ENCODE peak calls at places on chromosomes 7 and 10, in five cellular contexts. One of them, this sample, is unnamed.

GRCh38 chr10:77685494-77685893 is 47.9 kb upstream of the KCNMA1 start:
- DNase-seq in cardiac muscle cell: no peak
- DNase-seq in epithelial cell of esophagus: no peak
- DNase-seq in WTC11: no peak
- DNase-seq in PC-3: no peak
- DNase-seq in this sample: no peak

GRCh38 chr7:129423700-129424410 is 10.4 kb upstream of the STRIP2 start:
- DNase-seq in cardiac muscle cell: no peak
- DNase-seq in epithelial cell of esophagus: peak
- DNase-seq in WTC11: no peak
- DNase-seq in PC-3: peak
- DNase-seq in this sample: no peak

GRCh38 chr7:88091988-88092675 is 127.7 kb downstream of the SRI start:
- DNase-seq in cardiac muscle cell: no peak
- DNase-seq in epithelial cell of esophagus: no peak
- DNase-seq in WTC11: no peak
- DNase-seq in PC-3: no peak
- DNase-seq in this sample: no peak

GRCh38 chr7:120802751-120803150 is 55.2 kb downstream of the TSPAN12 start:
- DNase-seq in cardiac muscle cell: no peak
- DNase-seq in epithelial cell of esophagus: no peak
- DNase-seq in WTC11: no peak
- DNase-seq in PC-3: no peak
- DNase-seq in this sample: no peak

GRCh38 chr10:77309103-77310013 is 328.2 kb downstream of the KCNMA1 start:
- DNase-seq in cardiac muscle cell: no peak
- DNase-seq in epithelial cell of esophagus: no peak
- DNase-seq in WTC11: no peak
- DNase-seq in PC-3: no peak
- DNase-seq in this sample: no peak

GRCh38 chr7:28069788-28070187 is 110.8 kb downstream of the JAZF1 start:
- DNase-seq in cardiac muscle cell: peak
- DNase-seq in epithelial cell of esophagus: no peak
- DNase-seq in WTC11: no peak
- DNase-seq in PC-3: no peak
- DNase-seq in this sample: no peak

GRCh38 chr10:65675236-65675635 is 1250.6 kb upstream of the LRRTM3 start:
- DNase-seq in cardiac muscle cell: no peak
- DNase-seq in epithelial cell of esophagus: no peak
- DNase-seq in WTC11: no peak
- DNase-seq in PC-3: no peak
- DNase-seq in this sample: no peak

GRCh38 chr10:96998329-96998888 is 166.3 kb downstream of the LCOR start:
- DNase-seq in cardiac muscle cell: peak
- DNase-seq in epithelial cell of esophagus: peak
- DNase-seq in WTC11: no peak
- DNase-seq in PC-3: peak
- DNase-seq in this sample: no peak

GRCh38 chr7:14303536-14303935 is 314.1 kb upstream of the ETV1 start:
- DNase-seq in cardiac muscle cell: no peak
- DNase-seq in epithelial cell of esophagus: peak
- DNase-seq in WTC11: no peak
- DNase-seq in PC-3: peak
- DNase-seq in this sample: no peak

GRCh38 chr7:14309432-14309831 is 320.0 kb upstream of the ETV1 start:
- DNase-seq in cardiac muscle cell: no peak
- DNase-seq in epithelial cell of esophagus: no peak
- DNase-seq in WTC11: no peak
- DNase-seq in PC-3: no peak
- DNase-seq in this sample: no peak

DNA sequence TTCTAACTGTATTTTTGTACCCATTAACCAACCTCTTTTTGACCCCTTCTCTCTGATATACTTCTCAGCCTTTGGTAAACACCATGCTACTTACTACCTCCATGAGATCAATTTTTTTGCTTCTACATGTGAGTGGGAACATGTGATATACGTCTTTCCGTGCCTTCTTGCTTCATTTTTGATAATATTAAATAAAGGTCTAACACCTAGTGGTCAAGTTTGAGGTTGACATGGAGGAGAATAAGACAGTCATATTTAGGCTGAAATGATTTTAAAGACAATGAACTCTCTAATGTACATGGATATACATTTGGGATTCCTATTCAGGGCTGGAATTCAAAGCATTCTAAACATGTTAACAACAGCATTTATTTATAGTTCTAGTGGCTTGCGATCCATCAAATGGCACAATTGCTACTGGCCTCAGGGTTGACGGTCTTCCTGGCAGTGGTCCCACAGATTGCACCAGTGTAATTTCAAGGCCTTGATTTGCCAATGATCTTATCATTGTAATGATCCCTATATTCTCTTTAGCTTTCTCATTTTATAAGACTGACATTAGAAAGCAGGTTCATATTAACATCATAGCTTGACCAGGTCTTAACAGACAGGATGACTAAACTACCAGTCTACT is 315.9 kb upstream of the ETV1 start:
- DNase-seq in cardiac muscle cell: peak
- DNase-seq in epithelial cell of esophagus: no peak
- DNase-seq in WTC11: no peak
- DNase-seq in PC-3: no peak
- DNase-seq in this sample: no peak
- TF ChIP-seq CTCF in cardiac muscle cell: no peak
- TF ChIP-seq CTCF in epithelial cell of esophagus: no peak
- TF ChIP-seq CTCF in WTC11: no peak
- TF ChIP-seq CTCF in PC-3: peak
- TF ChIP-seq CTCF in this sample: no peak

GRCh38 chr10:131119626-131120355 is 191.7 kb downstream of the TCERG1L start:
- DNase-seq in cardiac muscle cell: no peak
- DNase-seq in epithelial cell of esophagus: no peak
- DNase-seq in WTC11: no peak
- DNase-seq in PC-3: no peak
- DNase-seq in this sample: no peak
- TF ChIP-seq CTCF in cardiac muscle cell: no peak
- TF ChIP-seq CTCF in epithelial cell of esophagus: no peak
- TF ChIP-seq CTCF in WTC11: no peak
- TF ChIP-seq CTCF in PC-3: no peak
- TF ChIP-seq CTCF in this sample: no peak

DNA sequence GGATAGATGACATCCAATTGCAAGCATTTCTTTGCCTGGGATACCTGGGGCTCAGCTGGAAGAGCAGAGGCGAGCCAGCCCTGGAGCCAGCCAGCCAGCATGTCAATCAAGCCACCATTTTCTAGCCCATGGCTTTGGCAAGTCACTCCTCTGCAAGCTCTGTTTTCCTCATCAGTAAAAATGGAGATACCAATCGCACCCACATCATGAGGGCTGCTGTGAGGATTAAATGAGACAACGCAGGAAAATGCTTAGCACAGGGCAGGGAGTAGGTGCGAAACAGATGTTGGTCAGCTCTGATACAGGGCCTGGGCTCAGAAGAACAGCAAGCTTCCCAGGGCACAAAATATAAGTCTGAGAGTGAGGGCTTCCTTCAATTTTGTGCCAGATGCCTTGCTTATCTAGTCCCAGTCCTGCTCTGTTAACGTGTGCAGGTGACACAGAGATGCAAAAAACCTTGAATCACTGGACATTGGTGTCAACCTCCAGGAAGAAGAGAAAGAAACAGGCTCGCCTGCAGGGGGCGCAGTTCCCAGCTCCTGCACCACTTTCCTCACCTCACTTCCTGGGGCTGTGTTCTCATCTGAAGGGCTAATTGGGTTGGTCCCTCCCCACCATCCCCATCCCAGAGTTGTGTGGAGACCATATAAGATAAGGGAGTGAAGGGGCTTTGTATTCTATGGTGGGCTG is 72.8 kb upstream of the CACUL1 start:
- DNase-seq in cardiac muscle cell: no peak
- DNase-seq in epithelial cell of esophagus: no peak
- DNase-seq in WTC11: no peak
- DNase-seq in PC-3: no peak
- DNase-seq in this sample: no peak
- TF ChIP-seq CTCF in cardiac muscle cell: peak
- TF ChIP-seq CTCF in epithelial cell of esophagus: peak
- TF ChIP-seq CTCF in WTC11: peak
- TF ChIP-seq CTCF in PC-3: peak
- TF ChIP-seq CTCF in this sample: no peak

GRCh38 chr10:74518076-74518475 is 308.3 kb upstream of the KAT6B start:
- DNase-seq in cardiac muscle cell: no peak
- DNase-seq in epithelial cell of esophagus: no peak
- DNase-seq in WTC11: no peak
- DNase-seq in PC-3: no peak
- DNase-seq in this sample: no peak

GRCh38 chr10:74511051-74511450 is 315.3 kb upstream of the KAT6B start:
- DNase-seq in cardiac muscle cell: no peak
- DNase-seq in epithelial cell of esophagus: no peak
- DNase-seq in WTC11: no peak
- DNase-seq in PC-3: no peak
- DNase-seq in this sample: no peak

GRCh38 chr10:74510594-74510993 is 315.8 kb upstream of the KAT6B start:
- DNase-seq in cardiac muscle cell: no peak
- DNase-seq in epithelial cell of esophagus: no peak
- DNase-seq in WTC11: no peak
- DNase-seq in PC-3: no peak
- DNase-seq in this sample: no peak

DNA sequence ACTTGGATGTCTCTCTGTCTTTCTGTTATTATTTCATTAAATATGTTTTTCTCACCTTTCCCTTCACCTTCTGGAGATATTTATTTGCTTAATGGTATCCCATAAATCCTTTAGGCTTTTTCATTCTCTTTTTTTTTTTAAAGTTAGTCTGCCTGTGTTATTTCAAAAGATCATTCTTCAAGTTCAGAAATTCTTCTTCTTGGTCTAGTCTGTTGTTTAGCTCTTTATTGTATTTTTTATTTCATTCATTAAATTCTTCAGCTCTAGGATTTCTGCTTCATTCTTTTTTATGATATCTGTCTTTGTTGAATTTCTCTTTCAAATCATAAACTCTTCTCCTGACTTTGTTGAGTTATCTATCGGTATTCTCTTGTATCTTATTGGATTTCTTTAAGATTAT is 312.1 kb upstream of the KAT6B start:
- DNase-seq in cardiac muscle cell: no peak
- DNase-seq in epithelial cell of esophagus: no peak
- DNase-seq in WTC11: no peak
- DNase-seq in PC-3: no peak
- DNase-seq in this sample: no peak
- TF ChIP-seq CTCF in cardiac muscle cell: no peak
- TF ChIP-seq CTCF in epithelial cell of esophagus: no peak
- TF ChIP-seq CTCF in WTC11: no peak
- TF ChIP-seq CTCF in PC-3: no peak
- TF ChIP-seq CTCF in this sample: no peak

GRCh38 chr10:113127285-113128283 is 177.5 kb downstream of the TCF7L2 start:
- DNase-seq in cardiac muscle cell: no peak
- DNase-seq in epithelial cell of esophagus: no peak
- DNase-seq in WTC11: no peak
- DNase-seq in PC-3: no peak
- DNase-seq in this sample: no peak

GRCh38 chr10:113128450-113129105 is 178.5 kb downstream of the TCF7L2 start:
- DNase-seq in cardiac muscle cell: no peak
- DNase-seq in epithelial cell of esophagus: no peak
- DNase-seq in WTC11: no peak
- DNase-seq in PC-3: no peak
- DNase-seq in this sample: no peak

GRCh38 chr10:113122947-113123346 is 172.9 kb downstream of the TCF7L2 start:
- DNase-seq in cardiac muscle cell: no peak
- DNase-seq in epithelial cell of esophagus: no peak
- DNase-seq in WTC11: no peak
- DNase-seq in PC-3: no peak
- DNase-seq in this sample: no peak

GRCh38 chr10:113129117-113129516 is 179.1 kb downstream of the TCF7L2 start:
- DNase-seq in cardiac muscle cell: peak
- DNase-seq in epithelial cell of esophagus: no peak
- DNase-seq in WTC11: no peak
- DNase-seq in PC-3: no peak
- DNase-seq in this sample: no peak

DNA sequence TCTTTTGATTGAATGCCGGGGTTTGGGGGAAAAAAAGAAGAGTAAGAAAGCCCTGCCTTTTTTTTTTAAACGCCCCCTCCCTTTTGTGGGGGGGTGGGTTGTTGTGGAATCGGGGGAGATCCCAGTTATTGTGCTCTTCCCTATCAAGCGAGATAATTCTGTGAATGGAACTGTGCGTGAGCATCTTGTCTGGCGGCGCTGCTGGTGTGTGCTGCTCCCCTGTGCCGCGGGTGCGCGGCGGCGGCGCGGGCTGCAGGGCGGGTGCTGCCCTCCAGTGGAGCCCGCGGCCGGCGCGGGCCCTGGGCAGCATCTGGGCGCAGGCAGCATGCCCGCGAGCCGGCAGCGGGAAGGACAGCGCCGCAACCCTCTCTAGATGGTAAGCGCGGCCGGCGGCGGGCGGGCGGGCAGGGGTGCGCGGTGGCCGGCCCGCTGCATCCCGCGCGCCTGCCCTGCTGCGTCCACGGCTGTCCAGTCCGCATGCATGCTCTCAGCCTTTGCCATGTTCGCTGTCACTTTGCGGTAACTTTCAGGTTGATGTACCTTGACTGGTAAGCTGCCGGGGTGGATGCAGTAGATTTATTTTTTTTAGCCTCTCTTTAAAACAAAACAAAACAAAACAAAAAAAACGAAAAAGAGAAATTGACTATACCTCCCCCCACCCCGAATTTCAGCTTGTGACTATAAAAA is 176.6 kb downstream of the TCF7L2 start:
- DNase-seq in cardiac muscle cell: peak
- DNase-seq in epithelial cell of esophagus: peak
- DNase-seq in WTC11: peak
- DNase-seq in PC-3: peak
- DNase-seq in this sample: peak
- TF ChIP-seq CTCF in cardiac muscle cell: peak
- TF ChIP-seq CTCF in epithelial cell of esophagus: peak
- TF ChIP-seq CTCF in WTC11: peak
- TF ChIP-seq CTCF in PC-3: peak
- TF ChIP-seq CTCF in this sample: peak

GRCh38 chr7:151704284-151704968 is 172.5 kb downstream of the PRKAG2 start:
- DNase-seq in cardiac muscle cell: no peak
- DNase-seq in epithelial cell of esophagus: no peak
- DNase-seq in WTC11: no peak
- DNase-seq in PC-3: no peak
- DNase-seq in this sample: no peak

GRCh38 chr7:151706568-151707469 is 170.1 kb downstream of the PRKAG2 start:
- DNase-seq in cardiac muscle cell: no peak
- DNase-seq in epithelial cell of esophagus: no peak
- DNase-seq in WTC11: no peak
- DNase-seq in PC-3: no peak
- DNase-seq in this sample: no peak

GRCh38 chr7:151702961-151703360 is 174.0 kb downstream of the PRKAG2 start:
- DNase-seq in cardiac muscle cell: no peak
- DNase-seq in epithelial cell of esophagus: no peak
- DNase-seq in WTC11: no peak
- DNase-seq in PC-3: no peak
- DNase-seq in this sample: no peak

GRCh38 chr7:151705744-151706567 is 171.0 kb downstream of the PRKAG2 start:
- DNase-seq in cardiac muscle cell: peak
- DNase-seq in epithelial cell of esophagus: peak
- DNase-seq in WTC11: peak
- DNase-seq in PC-3: peak
- DNase-seq in this sample: peak

GRCh38 chr7:151704969-151705743 is 171.8 kb downstream of the PRKAG2 start:
- DNase-seq in cardiac muscle cell: no peak
- DNase-seq in epithelial cell of esophagus: no peak
- DNase-seq in WTC11: no peak
- DNase-seq in PC-3: no peak
- DNase-seq in this sample: peak
- TF ChIP-seq CTCF in cardiac muscle cell: no peak
- TF ChIP-seq CTCF in epithelial cell of esophagus: no peak
- TF ChIP-seq CTCF in WTC11: no peak
- TF ChIP-seq CTCF in PC-3: no peak
- TF ChIP-seq CTCF in this sample: no peak